ENCODE peak calls at places on chromosomes 4 and X, in six cellular contexts. P is type B pancreatic cell, S is MCF 10A, E is Calu3, D is RPMI8226, T is hypothalamus. L is an unnamed sample.

GRCh38 chr4:156949373-156949814 is 22.2 kb downstream of the PDGFC start:
- DNase-seq in P (no peak), S (peak; percentile 80), E (no peak), D (no peak), T (no peak), L (no peak)

GRCh38 chrX:50579955-50580354 is 109.3 kb upstream of the DGKK start:
- DNase-seq in P (no peak), S (peak; percentile 79), E (peak; percentile 42), D (peak; percentile 56), T (no peak), L (peak; percentile 70)

GRCh38 chr4:78902313-78902712 is 36.9 kb downstream of the PAQR3 start:
- DNase-seq in P (no peak), S (no peak), E (no peak), D (no peak), T (no peak), L (no peak)

GRCh38 chrX:106170318-106170717 is 2.2 kb downstream of the PWWP3B start:
- DNase-seq in P (no peak), S (peak; percentile 46), E (peak; percentile 12), D (no peak), T (no peak), L (peak; percentile 0)

GRCh38 chrX:153924149-153924861 is 1.8 kb downstream of the ARHGAP4 start:
- DNase-seq in P (no peak), S (peak; percentile 25), E (no peak), D (peak; percentile 72), T (no peak), L (peak; percentile 69)

GRCh38 chrX:119455264-119455663 is 13.0 kb upstream of the SLC25A5 start:
- DNase-seq in P (no peak), S (peak; percentile 26), E (no peak), D (no peak), T (no peak), L (no peak)

GRCh38 chr4:116122131-116122530 is 963.2 kb downstream of the TRAM1L1 start:
- DNase-seq in P (no peak), S (peak; percentile 56), E (no peak), D (no peak), T (no peak), L (no peak)

GRCh38 chr4:31655328-31655727 is 935.2 kb downstream of the PCDH7 start:
- DNase-seq in P (no peak), S (peak; percentile 18), E (no peak), D (no peak), T (no peak), L (no peak)

GRCh38 chrX:40108959-40109287 is 11.2 kb upstream of the BCOR start:
- DNase-seq in P (peak; percentile 74), S (peak; percentile 76), E (peak; percentile 84), D (peak; percentile 86), T (peak; percentile 30), L (peak; percentile 64)

GRCh38 chr4:145954924-145955339 is 16.3 kb upstream of the ZNF827 start:
- DNase-seq in P (no peak), S (peak; percentile 99), E (peak; percentile 59), D (peak; percentile 64), T (no peak), L (no peak)

GRCh38 chr4:96352051-96352517 is 512.2 kb downstream of the PDHA2 start:
- DNase-seq in P (no peak), S (peak; percentile 60), E (peak; percentile 36), D (peak; percentile 3), T (no peak), L (peak; percentile 67)

GRCh38 chr4:20260821-20261220 is 9.1 kb downstream of the SLIT2 start:
- DNase-seq in P (no peak), S (no peak), E (no peak), D (no peak), T (no peak), L (no peak)

GRCh38 chrX:16903274-16904019 is 33.3 kb upstream of the RBBP7 start:
- DNase-seq in P (no peak), S (no peak), E (no peak), D (peak; percentile 63), T (no peak), L (no peak)

GRCh38 chr4:153349206-153349805 is 4.8 kb downstream of the MND1 start:
- DNase-seq in P (no peak), S (no peak), E (no peak), D (no peak), T (no peak), L (no peak)

GRCh38 chr4:150903603-150904002 is 111.5 kb downstream of the LRBA start:
- DNase-seq in P (no peak), S (no peak), E (no peak), D (no peak), T (no peak), L (no peak)

GRCh38 chr4:16544251-16544721 is 318.0 kb upstream of the TAPT1 start:
- DNase-seq in P (no peak), S (no peak), E (no peak), D (no peak), T (no peak), L (peak; percentile 45)

GRCh38 chrX:25968920-25969319 is 169.2 kb upstream of the MAGEB18 start:
- DNase-seq in P (no peak), S (peak; percentile 35), E (peak; percentile 26), D (peak; percentile 47), T (no peak), L (peak; percentile 68)

L was measured in mesendoderm.